ENCODE peak calls at places on chromosomes 13 and 19, in nine cellular contexts. B is NCI-H774; I is midbrain; U is GM23338; K is K562; V is cerebellum; C is DMS153; G is sciatic nerve; O is central memory CD4-positive, alpha-beta T cell. A is an unnamed sample.

GRCh38 chr19:49613374-49613773 is 22.4 kb downstream of the PRR12 start:
- DNase-seq in B (no peak), I (no peak), U (no peak), K (no peak), V (no peak), C (no peak), G (no peak), O (no peak), A (no peak)

GRCh38 chr13:44969858-44970484 is 19.3 kb downstream of the NUFIP1 start:
- DNase-seq in B (peak; percentile 8), I (peak; percentile 80), U (peak; percentile 87), K (no peak), V (peak; percentile 63), C (peak; percentile 34), G (no peak), O (no peak), A (no peak)

GRCh38 chr13:92315265-92315664 is 911.3 kb upstream of the GPC6 start:
- DNase-seq in B (no peak), I (no peak), U (no peak), K (no peak), V (no peak), C (no peak), G (no peak), O (no peak), A (no peak)

GRCh38 chr19:49949735-49950589 is 11.0 kb downstream of the SIGLEC11 start:
- DNase-seq in B (no peak), I (no peak), U (no peak), K (no peak), V (no peak), C (no peak), G (no peak), O (no peak), A (no peak)

GRCh38 chr19:47573076-47574026 is at the start of gene ZNF541:
- DNase-seq in B (no peak), I (peak; percentile 22), U (peak; percentile 43), K (peak; percentile 57), V (peak; percentile 89), C (no peak), G (peak; percentile 83), O (peak; percentile 88), A (peak; percentile 63)

GRCh38 chr19:52102782-52103181 is 7.2 kb upstream of the ZNF841 start:
- DNase-seq in B (no peak), I (no peak), U (no peak), K (no peak), V (no peak), C (no peak), G (no peak), O (no peak), A (no peak)

GRCh38 chr19:38617764-38618589 is at the start of gene MAP4K1:
- DNase-seq in B (no peak), I (no peak), U (peak; percentile 19), K (no peak), V (peak; percentile 44), C (no peak), G (peak; percentile 66), O (peak; percentile 62), A (peak; percentile 75)

GRCh38 chr13:75896271-75896670 is 260.1 kb downstream of the LMO7 start:
- DNase-seq in B (no peak), I (no peak), U (no peak), K (no peak), V (no peak), C (no peak), G (no peak), O (no peak), A (no peak)

GRCh38 chr19:16293133-16294085 is 31.2 kb upstream of the KLF2 start:
- DNase-seq in B (no peak), I (no peak), U (no peak), K (peak; percentile 41), V (no peak), C (no peak), G (peak; percentile 81), O (no peak), A (no peak)

GRCh38 chr19:42150353-42150752 is 18.1 kb upstream of the POU2F2 start:
- DNase-seq in B (peak; percentile 26), I (no peak), U (no peak), K (no peak), V (no peak), C (peak; percentile 58), G (no peak), O (no peak), A (no peak)

GRCh38 chr19:18943465-18943864 is 2.4 kb upstream of the HOMER3 start:
- DNase-seq in B (no peak), I (peak; percentile 9), U (no peak), K (no peak), V (no peak), C (no peak), G (no peak), O (no peak), A (no peak)

GRCh38 chr19:46860846-46861690 is at the start of gene ARHGAP35:
- DNase-seq in B (peak; percentile 87), I (no peak), U (peak; percentile 75), K (peak; percentile 85), V (peak; percentile 91), C (no peak), G (peak; percentile 80), O (no peak), A (no peak)

GRCh38 chr13:30872195-30872594 is 33.9 kb upstream of the MEDAG start:
- DNase-seq in B (no peak), I (no peak), U (no peak), K (no peak), V (peak; percentile 17), C (no peak), G (no peak), O (no peak), A (no peak)

GRCh38 chr19:46373573-46374359 is 26.9 kb downstream of the PPP5C start:
- DNase-seq in B (peak; percentile 95), I (no peak), U (peak; percentile 80), K (no peak), V (peak; percentile 71), C (peak; percentile 98), G (peak; percentile 65), O (no peak), A (no peak)

GRCh38 chr13:95207769-95208366 is 93.4 kb downstream of the ABCC4 start:
- DNase-seq in B (no peak), I (no peak), U (no peak), K (peak; percentile 41), V (no peak), C (no peak), G (no peak), O (no peak), A (no peak)

GRCh38 chr19:55753401-55753800 is 5.5 kb upstream of the RFPL4A start:
- DNase-seq in B (no peak), I (no peak), U (no peak), K (no peak), V (no peak), C (no peak), G (no peak), O (no peak), A (no peak)

GRCh38 chr13:44347905-44348304 is 25.7 kb upstream of the SERP2 start:
- DNase-seq in B (no peak), I (no peak), U (no peak), K (no peak), V (no peak), C (no peak), G (no peak), O (no peak), A (no peak)

GRCh38 chr13:109781384-109782065 is 4.9 kb downstream of the IRS2 start:
- DNase-seq in B (no peak), I (no peak), U (no peak), K (no peak), V (no peak), C (peak; percentile 22), G (no peak), O (no peak), A (no peak)

GRCh38 chr19:4177146-4177545 is 5.2 kb downstream of the SIRT6 start:
- DNase-seq in B (no peak), I (no peak), U (no peak), K (no peak), V (no peak), C (no peak), G (no peak), O (no peak), A (no peak)

GRCh38 chr19:14544977-14545715 is 15.8 kb downstream of the TECR start:
- DNase-seq in B (peak; percentile 73), I (peak; percentile 94), U (no peak), K (no peak), V (peak; percentile 85), C (peak; percentile 89), G (no peak), O (no peak), A (no peak)

GRCh38 chr13:100214886-100215285 is 126.0 kb downstream of the PCCA start:
- DNase-seq in B (no peak), I (no peak), U (no peak), K (no peak), V (no peak), C (no peak), G (no peak), O (no peak), A (no peak)

GRCh38 chr19:54453921-54454780 is 5.2 kb downstream of the LENG8 start:
- DNase-seq in B (no peak), I (no peak), U (no peak), K (peak; percentile 10), V (no peak), C (no peak), G (no peak), O (no peak), A (no peak)

GRCh38 chr19:11225815-11226214 is 13.6 kb upstream of the ANGPTL8 start:
- DNase-seq in B (no peak), I (no peak), U (no peak), K (no peak), V (no peak), C (no peak), G (no peak), O (no peak), A (no peak)

GRCh38 chr13:102779426-102780159 is 6.0 kb upstream of the TEX30 start:
- DNase-seq in B (no peak), I (no peak), U (no peak), K (no peak), V (no peak), C (no peak), G (no peak), O (peak; percentile 57), A (peak; percentile 55)

GRCh38 chr13:67421475-67421874 is 191.3 kb upstream of the PCDH9 start:
- DNase-seq in B (no peak), I (no peak), U (no peak), K (no peak), V (no peak), C (no peak), G (no peak), O (no peak), A (no peak)

GRCh38 chr13:62046512-62046911 is 630.9 kb upstream of the PCDH20 start:
- DNase-seq in B (no peak), I (no peak), U (no peak), K (no peak), V (no peak), C (no peak), G (no peak), O (no peak), A (no peak)

GRCh38 chr13:30143671-30144400 is 163.5 kb downstream of the KATNAL1 start:
- DNase-seq in B (no peak), I (no peak), U (no peak), K (no peak), V (no peak), C (no peak), G (no peak), O (no peak), A (no peak)

GRCh38 chr19:13002389-13002898 is 7.2 kb downstream of the NFIX start:
- DNase-seq in B (no peak), I (peak; percentile 92), U (no peak), K (no peak), V (peak; percentile 90), C (no peak), G (peak; percentile 62), O (no peak), A (no peak)

GRCh38 chr13:40440990-40441820 is 225.2 kb downstream of the FOXO1 start:
- DNase-seq in B (no peak), I (peak; percentile 67), U (no peak), K (no peak), V (peak; percentile 58), C (peak; percentile 31), G (peak; percentile 80), O (no peak), A (no peak)

GRCh38 chr19:55778331-55778730 is 9.4 kb downstream of the RFPL4AL1 start:
- DNase-seq in B (no peak), I (no peak), U (no peak), K (no peak), V (no peak), C (no peak), G (no peak), O (no peak), A (no peak)

GRCh38 chr19:4506449-4507149 is 11.7 kb downstream of the PLIN4 start:
- DNase-seq in B (no peak), I (no peak), U (no peak), K (no peak), V (no peak), C (no peak), G (no peak), O (no peak), A (no peak)